ENCODE peak calls at places on chromosome X, in six cellular contexts. X is dorsolateral prefrontal cortex, D is type B pancreatic cell, Y is uterus, J is left ventricle myocardium inferior, C is AG09309. V is an unnamed sample.
A peak's percentile ranks its signal among the peaks of the same experiment; 100 is the strongest.

GRCh38 chrX:105876658-105877057 is 54.3 kb downstream of the NRK start:
- DNase-seq in X (no peak), D (no peak), Y (no peak), J (no peak), C (no peak), V (no peak)

GRCh38 chrX:135389717-135390116 is 32.0 kb upstream of the SMIM10L2A start:
- DNase-seq in X (no peak), D (no peak), Y (no peak), J (no peak), C (no peak), V (no peak)

GRCh38 chrX:71128915-71129765 is 10.7 kb downstream of the MED12 start:
- DNase-seq in X (peak; percentile 72), D (peak; percentile 76), Y (peak; percentile 56), J (peak; percentile 59), C (no peak), V (peak; percentile 77)

GRCh38 chrX:17082831-17083230 is 136.4 kb downstream of the REPS2 start:
- DNase-seq in X (no peak), D (no peak), Y (no peak), J (no peak), C (no peak), V (no peak)

GRCh38 chrX:95346854-95347253 is 1337.8 kb upstream of the DIAPH2 start:
- DNase-seq in X (no peak), D (no peak), Y (no peak), J (no peak), C (no peak), V (no peak)

GRCh38 chrX:102517331-102517730 is 792 bp upstream of the TMSB15A start:
- DNase-seq in X (no peak), D (no peak), Y (no peak), J (no peak), C (no peak), V (no peak)

GRCh38 chrX:120450163-120450562 is 18.9 kb downstream of the LAMP2 start:
- DNase-seq in X (no peak), D (no peak), Y (no peak), J (no peak), C (no peak), V (no peak)

GRCh38 chrX:123121241-123121640 is 62.8 kb upstream of the GRIA3 start:
- DNase-seq in X (no peak), D (no peak), Y (no peak), J (no peak), C (no peak), V (no peak)

GRCh38 chrX:22433292-22434070 is 160.8 kb downstream of the CBLL2 start:
- DNase-seq in X (no peak), D (no peak), Y (peak; percentile 24), J (peak; percentile 9), C (no peak), V (peak; percentile 7)

GRCh38 chrX:15177316-15177715 is 92.6 kb downstream of the ASB9 start:
- DNase-seq in X (no peak), D (no peak), Y (no peak), J (no peak), C (no peak), V (no peak)

GRCh38 chrX:19156223-19156622 is 34.0 kb upstream of the ADGRG2 start:
- DNase-seq in X (no peak), D (no peak), Y (no peak), J (no peak), C (no peak), V (peak; percentile 11)

GRCh38 chrX:115047181-115047580 is 29.8 kb upstream of the IL13RA2 start:
- DNase-seq in X (no peak), D (no peak), Y (no peak), J (no peak), C (no peak), V (no peak)

GRCh38 chrX:124239911-124240310 is 92.5 kb upstream of the TEX13D start:
- DNase-seq in X (no peak), D (no peak), Y (no peak), J (no peak), C (no peak), V (no peak)

GRCh38 chrX:39936886-39937770 is 160.6 kb downstream of the BCOR start:
- DNase-seq in X (no peak), D (no peak), Y (no peak), J (no peak), C (no peak), V (no peak)

GRCh38 chrX:413322-414201 is 26.9 kb upstream of the PPP2R3B start:
- DNase-seq in X (no peak), D (no peak), Y (no peak), J (peak; percentile 72), C (no peak), V (no peak)

GRCh38 chrX:3262906-3263305 is 83.5 kb downstream of the MXRA5 start:
- DNase-seq in X (no peak), D (no peak), Y (no peak), J (no peak), C (no peak), V (no peak)

GRCh38 chrX:133413218-133413925 is 1.9 kb downstream of the GPC4 start:
- DNase-seq in X (no peak), D (peak; percentile 67), Y (peak; percentile 30), J (no peak), C (no peak), V (peak; percentile 11)

GRCh38 chrX:70139736-70140135 is 6.5 kb downstream of the IGBP1 start:
- DNase-seq in X (no peak), D (no peak), Y (no peak), J (no peak), C (no peak), V (no peak)

GRCh38 chrX:112844250-112844649 is 3.6 kb upstream of the AMOT start:
- DNase-seq in X (no peak), D (no peak), Y (no peak), J (no peak), C (no peak), V (no peak)

GRCh38 chrX:107448625-107449468 is 605 bp upstream of the FRMPD3 start:
- DNase-seq in X (no peak), D (no peak), Y (peak; percentile 13), J (no peak), C (no peak), V (no peak)

GRCh38 chrX:49172280-49172780 is 632 bp downstream of the PLP2 start:
- DNase-seq in X (no peak), D (no peak), Y (peak; percentile 67), J (peak; percentile 67), C (no peak), V (peak; percentile 85)

GRCh38 chrX:17414839-17415238 is 39.8 kb downstream of the NHS start:
- DNase-seq in X (no peak), D (no peak), Y (no peak), J (peak; percentile 17), C (no peak), V (peak; percentile 22)

GRCh38 chrX:49919617-49920016 is 2.8 kb upstream of the CLCN5 start:
- DNase-seq in X (peak; percentile 23), D (no peak), Y (peak; percentile 77), J (peak; percentile 42), C (peak; percentile 11), V (peak; percentile 22)

GRCh38 chrX:124035657-124036056 is 74.2 kb downstream of the STAG2 start:
- DNase-seq in X (no peak), D (no peak), Y (no peak), J (no peak), C (no peak), V (no peak)

GRCh38 chrX:54540289-54540688 is 10.3 kb downstream of the GNL3L start:
- DNase-seq in X (no peak), D (no peak), Y (peak; percentile 16), J (peak; percentile 14), C (no peak), V (no peak)

GRCh38 chrX:91311969-91312368 is 122.7 kb upstream of the PABPC5 start:
- DNase-seq in X (no peak), D (no peak), Y (no peak), J (no peak), C (no peak), V (no peak)

GRCh38 chrX:139905041-139905440 is 27.8 kb downstream of the ATP11C start:
- DNase-seq in X (no peak), D (no peak), Y (no peak), J (no peak), C (no peak), V (no peak)

GRCh38 chrX:17521871-17522693 is 147.1 kb downstream of the NHS start:
- DNase-seq in X (no peak), D (no peak), Y (no peak), J (peak; percentile 22), C (no peak), V (peak; percentile 28)

GRCh38 chrX:53190363-53190960 is 34.5 kb downstream of the KDM5C start:
- DNase-seq in X (no peak), D (no peak), Y (no peak), J (no peak), C (no peak), V (no peak)
- TF ChIP-seq CTCF in X (no peak), D (no peak), Y (no peak), J (no peak), C (peak; percentile 9), V (no peak)

GRCh38 chrX:153941331-153942252 is 2.9 kb downstream of the RENBP start:
- DNase-seq in X (no peak), D (no peak), Y (no peak), J (no peak), C (no peak), V (no peak)
- TF ChIP-seq CTCF in X (no peak), D (no peak), Y (no peak), J (no peak), C (no peak), V (no peak)

DNA sequence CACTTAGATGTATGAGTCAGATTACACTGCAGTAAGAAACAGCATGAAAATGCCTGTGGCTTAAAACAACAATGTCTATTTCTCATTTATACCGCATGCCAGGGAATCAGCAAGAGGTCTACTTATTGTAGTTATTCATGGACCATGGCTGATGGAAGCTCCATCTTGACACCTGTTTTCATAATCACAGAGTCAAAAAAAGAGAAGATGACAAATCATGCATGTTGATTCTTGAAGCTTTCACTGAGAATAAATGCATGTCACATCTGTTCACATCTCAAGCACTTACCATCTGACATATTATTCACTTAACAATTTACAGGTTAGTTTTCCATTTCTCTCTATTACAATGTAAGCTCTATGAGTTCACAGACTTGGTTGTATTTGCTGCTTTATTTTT is 194.2 kb upstream of the SLITRK2 start:
- DNase-seq in X (no peak), D (no peak), Y (no peak), J (no peak), C (no peak), V (no peak)
- TF ChIP-seq CTCF in X (no peak), D (no peak), Y (no peak), J (no peak), C (no peak), V (no peak)

DNA sequence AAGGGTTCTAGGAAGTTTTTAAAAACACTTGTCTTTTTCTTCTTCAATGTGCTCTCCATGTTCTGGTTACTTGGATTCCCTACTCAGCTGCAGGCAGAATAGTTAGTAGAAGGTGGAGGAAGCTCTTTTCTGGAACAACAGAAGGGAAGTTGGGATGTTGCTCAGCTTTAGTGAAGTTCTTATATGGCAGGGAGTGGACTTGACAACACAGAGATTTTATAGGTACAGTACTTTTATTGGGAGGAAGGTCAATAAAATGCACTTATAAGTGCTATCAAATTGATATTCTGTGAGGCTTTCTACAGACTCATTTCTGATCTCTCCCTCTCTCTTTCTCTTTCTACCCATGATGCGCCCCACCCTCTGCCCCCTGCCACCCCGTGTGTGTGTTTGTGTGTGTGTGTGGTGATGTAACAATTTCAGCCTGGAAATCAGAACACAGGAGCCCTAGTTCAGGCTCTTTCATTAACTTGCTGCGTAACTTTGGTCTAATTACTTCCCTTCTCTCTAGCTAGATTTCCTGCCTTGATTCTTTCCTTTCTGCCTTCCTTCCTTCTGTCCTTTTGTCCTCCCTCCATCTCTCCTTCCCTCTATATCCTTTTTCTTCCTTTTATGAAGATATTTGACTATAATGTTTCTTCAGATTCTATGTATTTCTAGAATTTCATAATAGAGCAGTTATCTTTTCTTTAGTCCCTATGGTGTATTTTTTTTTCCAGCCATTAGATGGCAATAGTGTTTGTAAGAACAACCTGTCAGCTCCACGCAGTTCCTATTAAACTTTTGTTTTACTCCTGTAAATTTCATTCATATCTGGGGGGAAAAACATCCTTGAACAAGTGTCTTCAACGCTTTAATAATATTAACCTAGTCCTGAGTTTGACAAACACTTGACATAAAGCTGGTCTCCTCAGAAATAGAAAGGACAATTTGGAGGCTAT is 37.1 kb downstream of the HEPH start:
- DNase-seq in X (no peak), D (no peak), Y (no peak), J (no peak), C (peak; percentile 3), V (peak; percentile 60)
- TF ChIP-seq CTCF in X (peak; percentile 36), D (peak; percentile 58), Y (peak; percentile 13), J (peak; percentile 46), C (peak; percentile 36), V (peak; percentile 23)